ENCODE peak calls at places on chromosomes 1 and 21, in four cellular contexts. H, R, I and V are unnamed samples.

GRCh38 chr1:223515915-223516314 is 122.7 kb downstream of the CCDC185 start:
- DNase-seq in H (no peak), R (no peak), I (no peak), V (no peak)

GRCh38 chr1:22077728-22078127 is 25.2 kb downstream of the CDC42 start:
- DNase-seq in H (no peak), R (no peak), I (peak; percentile 42), V (no peak)

GRCh38 chr1:116764466-116764896 is 10.3 kb downstream of the CD2 start:
- DNase-seq in H (no peak), R (peak; percentile 63), I (no peak), V (peak; percentile 55)

GRCh38 chr1:118081387-118081786 is 103.6 kb downstream of the SPAG17 start:
- DNase-seq in H (no peak), R (peak; percentile 1), I (no peak), V (no peak)

GRCh38 chr1:228226956-228227791 is 19.3 kb downstream of the OBSCN start:
- DNase-seq in H (no peak), R (no peak), I (peak; percentile 36), V (no peak)

GRCh38 chr1:38789498-38790169 is 69.9 kb downstream of the RRAGC start:
- DNase-seq in H (no peak), R (no peak), I (no peak), V (no peak)

GRCh38 chr1:11383553-11384169 is 95.3 kb upstream of the DISP3 start:
- DNase-seq in H (no peak), R (peak; percentile 35), I (peak; percentile 2), V (no peak)

GRCh38 chr1:95013948-95014574 is 58.7 kb downstream of the ALG14 start:
- DNase-seq in H (no peak), R (no peak), I (no peak), V (no peak)

GRCh38 chr21:35953570-35953969 is 106.8 kb downstream of the SETD4 start:
- DNase-seq in H (no peak), R (no peak), I (peak; percentile 15), V (no peak)

GRCh38 chr1:31013187-31013864 is 52.2 kb downstream of the PUM1 start:
- DNase-seq in H (no peak), R (peak; percentile 24), I (no peak), V (no peak)

GRCh38 chr1:33327587-33328325 is 6.9 kb upstream of the A3GALT2 start:
- DNase-seq in H (peak; percentile 41), R (no peak), I (peak; percentile 100), V (no peak)

GRCh38 chr1:91885716-91886506 is at the start of gene TGFBR3:
- DNase-seq in H (peak; percentile 97), R (peak; percentile 73), I (peak; percentile 82), V (peak; percentile 61)

GRCh38 chr1:175220853-175221547 is 28.4 kb upstream of the KIAA0040 start:
- DNase-seq in H (no peak), R (no peak), I (no peak), V (no peak)

GRCh38 chr1:107963601-107964396 is 1.2 kb downstream of the VAV3 start:
- DNase-seq in H (no peak), R (peak; percentile 83), I (no peak), V (peak; percentile 64)

GRCh38 chr1:89170171-89171066 is 5.4 kb downstream of the GBP7 start:
- DNase-seq in H (no peak), R (no peak), I (no peak), V (no peak)

GRCh38 chr1:232037774-232038388 is 411.3 kb downstream of the DISC1 start:
- DNase-seq in H (no peak), R (no peak), I (no peak), V (no peak)

GRCh38 chr21:46207006-46207919 is 21.3 kb downstream of the LSS start:
- DNase-seq in H (no peak), R (no peak), I (no peak), V (no peak)

GRCh38 chr1:43691871-43692815 is 15.2 kb upstream of the ST3GAL3 start:
- DNase-seq in H (no peak), R (no peak), I (no peak), V (no peak)

GRCh38 chr1:57711326-57711725 is 287.5 kb upstream of the DAB1 start:
- DNase-seq in H (no peak), R (no peak), I (no peak), V (no peak)

GRCh38 chr1:56758135-56758534 is 61.1 kb downstream of the FYB2 start:
- DNase-seq in H (no peak), R (no peak), I (no peak), V (no peak)

GRCh38 chr1:26998319-26999300 is 5.1 kb downstream of the TRNP1 start:
- DNase-seq in H (no peak), R (no peak), I (no peak), V (no peak)

GRCh38 chr21:42360317-42360716 is 6.0 kb downstream of the TFF1 start:
- DNase-seq in H (no peak), R (peak; percentile 26), I (no peak), V (no peak)

GRCh38 chr21:37642493-37642892 is 273.8 kb downstream of the KCNJ6 start:
- DNase-seq in H (no peak), R (peak; percentile 42), I (no peak), V (peak; percentile 15)

GRCh38 chr1:101996830-101997485 is at the start of gene OLFM3:
- DNase-seq in H (no peak), R (no peak), I (peak; percentile 0), V (no peak)

GRCh38 chr1:232538224-232538942 is 91.5 kb downstream of the SIPA1L2 start:
- DNase-seq in H (no peak), R (no peak), I (peak; percentile 75), V (no peak)

GRCh38 chr1:155069551-155070391 is 6.2 kb downstream of the EFNA4 start:
- DNase-seq in H (no peak), R (no peak), I (no peak), V (no peak)

GRCh38 chr1:27403931-27404330 is 11.5 kb downstream of the GPR3 start:
- DNase-seq in H (no peak), R (no peak), I (no peak), V (no peak)

GRCh38 chr1:43235451-43236121 is 34.2 kb upstream of the TMEM125 start:
- DNase-seq in H (no peak), R (no peak), I (no peak), V (no peak)

GRCh38 chr1:2784854-2785630 is 16.5 kb downstream of the TTC34 start:
- DNase-seq in H (no peak), R (no peak), I (no peak), V (no peak)

GRCh38 chr1:82604524-82604923 is 803.8 kb downstream of the ADGRL2 start:
- DNase-seq in H (no peak), R (no peak), I (no peak), V (no peak)

GRCh38 chr1:201499191-201499590 is 7.7 kb downstream of the CSRP1 start:
- DNase-seq in H (no peak), R (no peak), I (no peak), V (no peak)
- H3K27ac ChIP-seq in H (peak overlapping the region; percentile 99), R (no peak overlapping the region), I (no peak overlapping the region), V (no peak overlapping the region)

GRCh38 chr1:9133870-9134269 is 5.0 kb upstream of the GPR157 start:
- DNase-seq in H (no peak), R (no peak), I (no peak), V (no peak)
- H3K27ac ChIP-seq in H (no peak overlapping the region), R (no peak overlapping the region), I (no peak overlapping the region), V (no peak overlapping the region)

GRCh38 chr21:34814529-34814951 is 145.7 kb downstream of the CLIC6 start:
- DNase-seq in H (no peak), R (no peak), I (no peak), V (no peak)
- H3K27ac ChIP-seq in H (no peak overlapping the region), R (no peak overlapping the region), I (no peak overlapping the region), V (no peak overlapping the region)

GRCh38 chr1:17185485-17185860 is 19.5 kb upstream of the PADI1 start:
- DNase-seq in H (no peak), R (no peak), I (no peak), V (no peak)

GRCh38 chr1:17188217-17188616 is 16.7 kb upstream of the PADI1 start:
- DNase-seq in H (no peak), R (no peak), I (no peak), V (no peak)

GRCh38 chr1:17186216-17186894 is 18.6 kb upstream of the PADI1 start:
- DNase-seq in H (no peak), R (no peak), I (no peak), V (no peak)

GRCh38 chr1:17188889-17189631 is 15.9 kb upstream of the PADI1 start:
- DNase-seq in H (no peak), R (no peak), I (no peak), V (no peak)

DNA sequence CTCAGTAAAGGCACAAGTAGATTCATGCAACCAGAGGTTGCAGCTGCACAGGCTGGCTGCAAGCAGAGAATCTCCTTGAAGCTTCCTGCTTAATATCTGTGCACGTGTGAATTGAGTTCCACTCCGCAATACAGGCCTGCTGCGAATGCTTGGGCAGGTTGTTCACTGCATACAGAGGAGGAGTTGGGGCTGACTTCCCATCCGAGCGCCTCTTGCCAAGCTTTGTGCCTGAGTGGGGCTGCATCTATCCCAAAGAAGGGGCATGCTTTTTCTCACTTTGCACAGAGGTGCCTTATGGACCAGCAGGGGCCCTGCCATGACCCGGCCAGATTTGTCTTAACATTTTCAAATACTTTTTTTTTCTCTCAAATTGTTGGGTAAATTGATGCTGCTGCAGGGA is 17.9 kb upstream of the PADI1 start:
- DNase-seq in H (no peak), R (no peak), I (no peak), V (no peak)
- H3K27ac ChIP-seq in H (no peak overlapping the region), R (no peak overlapping the region), I (no peak overlapping the region), V (peak overlapping the region; percentile 35)